ENCODE peak calls at places on chromosomes 2 and 18, in five cellular contexts. One of them, this sample, is unnamed.

GRCh38 chr2:241771286-241772062 is 5.1 kb upstream of the GAL3ST2 start:
- DNase-seq in H1: peak
- DNase-seq in H9: peak
- DNase-seq in trophoblast cell: no peak
- DNase-seq in mesenchymal stem cell: no peak
- DNase-seq in this sample: peak

GRCh38 chr2:128178650-128179460 is 87.9 kb downstream of the UGGT1 start:
- DNase-seq in H1: peak
- DNase-seq in H9: peak
- DNase-seq in trophoblast cell: peak
- DNase-seq in mesenchymal stem cell: peak
- DNase-seq in this sample: peak

GRCh38 chr2:240553956-240554480 is 3.8 kb downstream of the ANKMY1 start:
- DNase-seq in H1: no peak
- DNase-seq in H9: no peak
- DNase-seq in trophoblast cell: no peak
- DNase-seq in mesenchymal stem cell: no peak
- DNase-seq in this sample: no peak

GRCh38 chr2:142139384-142139783 is 8.6 kb upstream of the LRP1B start:
- DNase-seq in H1: no peak
- DNase-seq in H9: no peak
- DNase-seq in trophoblast cell: no peak
- DNase-seq in mesenchymal stem cell: no peak
- DNase-seq in this sample: no peak

GRCh38 chr2:160372585-160372984 is 121.0 kb downstream of the RBMS1 start:
- DNase-seq in H1: no peak
- DNase-seq in H9: no peak
- DNase-seq in trophoblast cell: no peak
- DNase-seq in mesenchymal stem cell: peak
- DNase-seq in this sample: no peak

GRCh38 chr2:98295275-98295674 is 51.0 kb upstream of the CNGA3 start:
- DNase-seq in H1: no peak
- DNase-seq in H9: no peak
- DNase-seq in trophoblast cell: peak
- DNase-seq in mesenchymal stem cell: no peak
- DNase-seq in this sample: no peak

GRCh38 chr2:238876232-238876630 is 28.3 kb downstream of the TWIST2 start:
- DNase-seq in H1: no peak
- DNase-seq in H9: no peak
- DNase-seq in trophoblast cell: no peak
- DNase-seq in mesenchymal stem cell: no peak
- DNase-seq in this sample: no peak

GRCh38 chr2:105744091-105744908 is 412 bp upstream of the NCK2 start:
- DNase-seq in H1: peak
- DNase-seq in H9: no peak
- DNase-seq in trophoblast cell: peak
- DNase-seq in mesenchymal stem cell: peak
- DNase-seq in this sample: peak

GRCh38 chr2:69689969-69690368 is 46.4 kb upstream of the AAK1 start:
- DNase-seq in H1: no peak
- DNase-seq in H9: no peak
- DNase-seq in trophoblast cell: no peak
- DNase-seq in mesenchymal stem cell: no peak
- DNase-seq in this sample: no peak

GRCh38 chr18:23377669-23378469 is 75.2 kb upstream of the RIOK3 start:
- DNase-seq in H1: no peak
- DNase-seq in H9: no peak
- DNase-seq in trophoblast cell: no peak
- DNase-seq in mesenchymal stem cell: peak
- DNase-seq in this sample: no peak

DNA sequence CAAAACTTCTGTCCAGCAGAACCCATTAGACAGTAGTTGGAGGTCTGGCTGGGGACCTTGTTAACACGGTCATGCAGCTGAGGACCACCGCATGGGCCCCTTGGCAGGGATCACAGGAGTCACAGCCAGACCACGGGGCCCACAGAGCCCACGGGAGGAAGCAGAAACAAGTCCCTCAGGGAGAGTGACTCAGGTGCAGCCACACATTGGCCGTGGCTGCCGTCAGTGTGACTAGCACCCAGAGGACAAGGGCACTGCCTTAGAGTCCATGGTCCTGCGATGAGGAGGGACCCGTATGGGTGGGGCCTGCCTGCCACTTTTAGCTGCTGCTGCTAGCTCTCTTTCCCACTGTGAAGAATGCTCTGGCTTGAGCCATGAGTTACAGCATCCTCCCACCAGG is 5.9 kb upstream of the RFX8 start:
- DNase-seq in H1: peak
- DNase-seq in H9: no peak
- DNase-seq in trophoblast cell: no peak
- DNase-seq in mesenchymal stem cell: no peak
- DNase-seq in this sample: no peak
- H2BK12ac ChIP-seq in H1: peak
- H2BK12ac ChIP-seq in H9: no peak
- H2BK12ac ChIP-seq in trophoblast cell: no peak
- H2BK12ac ChIP-seq in mesenchymal stem cell: peak
- H2BK12ac ChIP-seq in this sample: peak

GRCh38 chr2:188159484-188159883 is 132.2 kb upstream of the GULP1 start:
- DNase-seq in H1: no peak
- DNase-seq in H9: no peak
- DNase-seq in trophoblast cell: peak
- DNase-seq in mesenchymal stem cell: no peak
- DNase-seq in this sample: no peak
- H2BK12ac ChIP-seq in H1: no peak
- H2BK12ac ChIP-seq in H9: no peak
- H2BK12ac ChIP-seq in trophoblast cell: no peak
- H2BK12ac ChIP-seq in mesenchymal stem cell: no peak
- H2BK12ac ChIP-seq in this sample: no peak

GRCh38 chr2:159292157-159292556 is 5.7 kb upstream of the WDSUB1 start:
- DNase-seq in H1: no peak
- DNase-seq in H9: peak
- DNase-seq in trophoblast cell: no peak
- DNase-seq in mesenchymal stem cell: no peak
- DNase-seq in this sample: no peak
- H2BK12ac ChIP-seq in H1: peak
- H2BK12ac ChIP-seq in H9: no peak
- H2BK12ac ChIP-seq in trophoblast cell: no peak
- H2BK12ac ChIP-seq in mesenchymal stem cell: no peak
- H2BK12ac ChIP-seq in this sample: no peak

GRCh38 chr2:88896971-88897370 is 205.5 kb downstream of the RPIA start:
- DNase-seq in H1: no peak
- DNase-seq in H9: no peak
- DNase-seq in trophoblast cell: no peak
- DNase-seq in mesenchymal stem cell: no peak
- DNase-seq in this sample: no peak

GRCh38 chr2:88892788-88893187 is 201.3 kb downstream of the RPIA start:
- DNase-seq in H1: no peak
- DNase-seq in H9: no peak
- DNase-seq in trophoblast cell: no peak
- DNase-seq in mesenchymal stem cell: no peak
- DNase-seq in this sample: no peak

GRCh38 chr2:88897718-88898117 is 206.2 kb downstream of the RPIA start:
- DNase-seq in H1: no peak
- DNase-seq in H9: no peak
- DNase-seq in trophoblast cell: no peak
- DNase-seq in mesenchymal stem cell: no peak
- DNase-seq in this sample: no peak

DNA sequence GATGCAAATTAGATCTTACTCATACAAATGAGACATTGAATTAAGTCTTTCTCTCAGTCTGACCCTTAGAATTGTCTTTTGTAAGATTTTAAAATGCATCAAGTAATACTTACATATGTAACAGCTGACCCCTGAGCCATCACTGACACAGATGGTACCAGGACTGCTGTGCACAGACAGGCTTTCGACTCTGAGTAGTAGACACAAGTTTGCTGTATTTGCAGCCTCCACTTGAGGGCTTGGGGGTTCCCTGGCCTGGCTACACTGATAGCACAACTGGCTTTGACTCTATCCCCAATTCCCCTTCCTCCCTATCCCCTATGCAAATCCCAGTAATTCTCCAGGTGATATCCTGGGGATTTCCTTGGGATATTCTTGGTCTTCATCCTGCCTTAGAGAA is 200.7 kb downstream of the RPIA start:
- DNase-seq in H1: no peak
- DNase-seq in H9: no peak
- DNase-seq in trophoblast cell: no peak
- DNase-seq in mesenchymal stem cell: no peak
- DNase-seq in this sample: no peak
- H2BK12ac ChIP-seq in H1: no peak
- H2BK12ac ChIP-seq in H9: no peak
- H2BK12ac ChIP-seq in trophoblast cell: no peak
- H2BK12ac ChIP-seq in mesenchymal stem cell: no peak
- H2BK12ac ChIP-seq in this sample: no peak

GRCh38 chr2:234481301-234481700 is 15.6 kb downstream of the ARL4C start:
- DNase-seq in H1: no peak
- DNase-seq in H9: no peak
- DNase-seq in trophoblast cell: no peak
- DNase-seq in mesenchymal stem cell: no peak
- DNase-seq in this sample: no peak
- H2BK12ac ChIP-seq in H1: no peak
- H2BK12ac ChIP-seq in H9: no peak
- H2BK12ac ChIP-seq in trophoblast cell: no peak
- H2BK12ac ChIP-seq in mesenchymal stem cell: no peak
- H2BK12ac ChIP-seq in this sample: no peak